ENCODE peak calls at places on chromosomes 11 and 22, in ten cellular contexts. I is heart left ventricle; L is psoas muscle; R is endodermal cell; K is tibial artery; X is spleen; Z is effector memory CD4-positive, alpha-beta T cell; Q is cardiac muscle cell; B is SK-N-SH; P is neuronal stem cell. W is an unnamed sample. For H3K4me1, the result is how much of the 10 kb centered on the place peaks cover.

GRCh38 chr11:69462106-69463045 is 19.1 kb upstream of the LINC01488 start:
- DNase-seq in P (no peak), I (no peak), K (no peak), L (peak), B (no peak), Z (no peak), X (peak), R (no peak), Q (no peak), W (no peak)

GRCh38 chr11:94058630-94059029 is 37.5 kb downstream of the HEPHL1 start:
- DNase-seq in Z (no peak), P (no peak), L (no peak), I (no peak), X (no peak), R (no peak), B (no peak), K (no peak), Q (no peak), W (no peak)

GRCh38 chr22:36682835-36683234 is 20.7 kb downstream of the CACNG2 start:
- DNase-seq in P (no peak), R (no peak), Z (no peak), Q (no peak), X (no peak), L (no peak), K (no peak), B (no peak), I (no peak), W (no peak)

GRCh38 chr11:14373941-14374646 is 15.1 kb upstream of the RRAS2 start:
- DNase-seq in I (peak), X (no peak), L (peak), Z (no peak), B (no peak), R (peak), K (peak), P (no peak), Q (no peak), W (no peak)

GRCh38 chr11:63680842-63681207 is 475 bp upstream of the RTN3 start:
- DNase-seq in X (no peak), Q (no peak), B (peak), R (no peak), I (no peak), P (no peak), L (no peak), Z (no peak), K (no peak), W (no peak)

GRCh38 chr11:85170184-85170583 is 457.0 kb downstream of the DLG2 start:
- DNase-seq in I (no peak), Q (no peak), L (no peak), B (no peak), X (no peak), R (no peak), Z (no peak), K (no peak), P (no peak), W (no peak)

GRCh38 chr11:69249086-69249640 is 44.8 kb upstream of the MYEOV start:
- DNase-seq in Q (no peak), L (no peak), I (no peak), B (no peak), X (no peak), Z (no peak), K (peak), P (no peak), R (peak), W (no peak)

GRCh38 chr11:1948389-1948788 is 1.3 kb downstream of the MRPL23 start:
- DNase-seq in B (no peak), Q (no peak), Z (no peak), I (no peak), X (peak), P (no peak), K (peak), L (peak), R (no peak), W (no peak)

GRCh38 chr11:94400075-94400838 is 962 bp downstream of the GPR83 start:
- DNase-seq in I (no peak), B (peak), R (no peak), K (no peak), P (no peak), Q (no peak), L (no peak), X (no peak), Z (no peak), W (no peak)

DNA sequence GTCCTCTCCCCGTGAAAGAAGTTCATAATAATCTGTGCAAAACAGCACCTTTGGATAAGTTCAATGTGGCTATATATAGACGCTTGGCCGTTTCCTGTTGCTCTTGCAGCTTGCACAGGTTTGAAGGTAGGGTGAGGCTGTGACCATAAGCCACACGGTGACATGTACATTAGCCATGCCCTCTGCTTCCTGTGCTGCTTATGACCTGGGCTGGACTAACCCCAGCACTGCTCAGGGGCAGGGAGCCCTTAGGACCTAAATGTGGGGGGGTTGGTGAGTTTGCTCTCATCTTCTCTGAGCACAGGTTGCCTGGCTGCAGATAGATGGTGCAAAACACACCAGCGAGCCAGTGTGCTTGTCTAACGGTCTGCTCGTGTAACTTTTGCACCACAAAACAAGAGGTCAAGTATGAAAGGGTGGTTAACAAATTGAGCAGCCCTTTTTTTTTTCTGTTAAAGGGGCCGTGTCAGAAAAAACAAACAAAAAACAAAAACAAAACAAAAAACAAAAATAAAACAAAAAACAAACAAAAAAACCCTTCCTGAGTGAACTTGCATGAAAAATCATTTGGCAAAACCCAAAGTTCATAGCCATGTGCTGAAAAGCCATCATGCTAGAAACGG is 37.3 kb downstream of the FLI1 start:
- DNase-seq in P (no peak), I (no peak), L (no peak), B (no peak), Z (no peak), R (no peak), Q (no peak), X (no peak), K (no peak), W (peak)
- H3K4me1 ChIP-seq in P (under half), I (half or more), L (under half), B (under half), Z (half or more), R (under half), Q (under half), X (half or more), K (under half), W (half or more)

GRCh38 chr22:46576556-46577351 is 39.3 kb upstream of the CELSR1 start:
- DNase-seq in L (peak), B (peak), Z (peak), I (peak), K (no peak), Q (peak), R (peak), P (peak), X (peak), W (peak)
- H3K27ac ChIP-seq in L (peak), B (no peak), Z (peak), I (peak), K (peak), Q (peak), R (no peak), P (no peak), X (peak), W (peak)

GRCh38 chr11:70624598-70624993 is 226.3 kb downstream of the CTTN start:
- DNase-seq in R (no peak), Q (no peak), P (no peak), B (no peak), I (no peak), Z (no peak), X (no peak), L (no peak), K (no peak), W (no peak)
- H3K4me1 ChIP-seq in R (under half), Q (under half), P (under half), B (under half), I (under half), Z (under half), X (under half), L (under half), K (under half), W (under half)

GRCh38 chr11:102849319-102849718 is 5.9 kb upstream of the MMP3 start:
- DNase-seq in Q (no peak), L (no peak), K (no peak), I (no peak), R (no peak), X (no peak), B (no peak), Z (no peak), P (no peak), W (no peak)

GRCh38 chr11:102843474-102843873 is at the start of gene MMP3:
- DNase-seq in I (no peak), P (no peak), L (no peak), X (no peak), K (no peak), R (no peak), B (no peak), Z (no peak), Q (no peak), W (no peak)

GRCh38 chr11:102842930-102843329 is 479 bp downstream of the MMP3 start:
- DNase-seq in K (no peak), R (no peak), Q (no peak), P (no peak), L (no peak), X (no peak), B (no peak), Z (no peak), I (no peak), W (no peak)

GRCh38 chr11:102850973-102851745 is 7.8 kb upstream of the MMP3 start:
- DNase-seq in I (no peak), X (no peak), Q (no peak), Z (no peak), L (no peak), R (no peak), K (no peak), P (no peak), B (no peak), W (no peak)

GRCh38 chr11:102846292-102846691 is 2.9 kb upstream of the MMP3 start:
- DNase-seq in B (no peak), X (no peak), P (no peak), I (no peak), L (no peak), Q (no peak), K (no peak), Z (no peak), R (no peak), W (no peak)
- H3K27ac ChIP-seq in B (no peak), X (no peak), P (no peak), I (no peak), L (no peak), Q (no peak), K (no peak), Z (no peak), R (no peak), W (no peak)

GRCh38 chr11:67409781-67410368 is 5.6 kb upstream of the CARNS1 start:
- DNase-seq in I (no peak), Q (peak), L (no peak), R (peak), B (no peak), X (peak), P (no peak), Z (no peak), K (no peak), W (no peak)
- H3K4me1 ChIP-seq in I (under half), Q (under half), L (under half), R (under half), B (under half), X (half or more), P (under half), Z (half or more), K (under half), W (half or more)

GRCh38 chr22:50473855-50474671 is 772 bp downstream of the SBF1 start:
- DNase-seq in X (peak), L (no peak), Q (peak), P (no peak), Z (no peak), B (peak), K (no peak), R (peak), I (peak), W (no peak)
- H3K27ac ChIP-seq in X (peak), L (peak), Q (peak), P (no peak), Z (peak), B (peak), K (peak), R (no peak), I (no peak), W (peak)

GRCh38 chr11:76854709-76855108 is 6.0 kb upstream of the ACER3 start:
- DNase-seq in Q (no peak), Z (no peak), K (no peak), I (no peak), B (no peak), X (no peak), P (no peak), L (no peak), R (no peak), W (no peak)
- H3K4me1 ChIP-seq in Q (under half), Z (under half), K (under half), I (under half), B (under half), X (half or more), P (under half), L (under half), R (under half), W (under half)

DNA sequence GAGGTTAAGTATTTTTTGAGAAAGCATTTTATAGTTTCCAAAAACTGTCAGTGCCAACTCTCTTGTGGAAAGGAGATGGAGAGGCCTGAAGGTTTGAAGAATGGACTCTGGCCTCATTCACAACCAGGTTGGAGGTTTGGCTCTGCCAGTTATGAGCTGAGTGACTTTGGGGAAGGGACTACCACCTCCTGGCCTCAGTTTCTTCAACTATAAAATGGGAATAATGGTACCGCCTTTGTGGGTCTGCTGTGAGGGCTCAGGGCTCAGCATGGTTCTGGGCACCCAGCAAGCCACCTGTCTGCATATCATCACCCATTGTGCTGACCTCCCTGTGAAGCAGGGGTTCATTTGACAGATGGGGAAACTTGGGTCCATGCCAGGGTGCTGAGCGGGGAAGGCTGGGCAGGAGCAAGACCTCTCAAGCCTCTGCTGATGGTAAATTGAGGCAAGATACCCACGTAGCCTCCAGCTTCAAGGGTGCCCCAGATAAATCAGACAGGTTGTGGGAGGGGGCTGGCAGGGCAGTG is 3.5 kb upstream of the LIF start:
- DNase-seq in Z (no peak), Q (no peak), I (no peak), L (no peak), P (no peak), R (no peak), X (no peak), B (no peak), K (no peak), W (no peak)
- H3K27ac ChIP-seq in Z (no peak), Q (no peak), I (no peak), L (no peak), P (no peak), R (no peak), X (no peak), B (no peak), K (no peak), W (no peak)

GRCh38 chr22:21876486-21877176 is 9.2 kb upstream of the MAPK1 start:
- DNase-seq in R (no peak), X (no peak), L (no peak), Z (no peak), K (no peak), B (peak), P (no peak), I (no peak), Q (no peak), W (no peak)

GRCh38 chr22:21868651-21869050 is 1.2 kb upstream of the MAPK1 start:
- DNase-seq in K (no peak), L (no peak), Z (no peak), Q (no peak), B (no peak), I (no peak), P (no peak), R (no peak), X (no peak), W (no peak)

GRCh38 chr22:21867528-21868266 is at the start of gene MAPK1:
- DNase-seq in L (peak), R (peak), B (peak), K (peak), Z (peak), P (peak), Q (peak), X (peak), I (peak), W (peak)

DNA sequence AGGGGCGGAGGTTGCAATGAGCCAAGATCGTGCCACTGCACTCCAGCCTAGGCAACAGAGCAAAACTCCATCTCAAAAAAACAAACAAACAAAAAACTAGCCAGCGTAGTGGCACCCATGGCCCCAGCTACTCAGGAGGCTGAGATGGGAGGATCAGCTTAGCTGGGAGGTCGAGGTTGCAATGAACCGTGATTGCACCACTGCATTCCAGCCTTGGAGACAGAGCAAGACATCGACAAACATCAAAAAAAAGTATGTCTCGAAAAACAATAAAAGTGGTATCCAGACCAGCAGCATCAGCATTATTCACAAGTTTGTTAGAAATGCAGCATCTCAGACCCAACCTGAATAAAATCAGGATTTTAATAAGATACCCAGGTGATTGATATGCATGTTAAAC is 6.2 kb upstream of the MAPK1 start:
- DNase-seq in Z (no peak), Q (no peak), B (no peak), K (no peak), R (no peak), I (no peak), X (no peak), P (no peak), L (no peak), W (no peak)
- H3K4me1 ChIP-seq in Z (under half), Q (under half), B (under half), K (under half), R (under half), I (under half), X (under half), P (under half), L (under half), W (under half)